ENCODE peak calls at places on chromosomes 16 and 17, in nine cellular contexts. G is right cardiac atrium; Z is pancreas; Q is psoas muscle; X is right lobe of liver; J is body of pancreas; B is A549; Y is left lung; I is CD8-positive, alpha-beta T cell. K is an unnamed sample.
A peak's percentile ranks its signal among the peaks of the same experiment; 100 is the strongest.

GRCh38 chr17:68133370-68134045 is 98.0 kb downstream of the KPNA2 start:
- ATAC-seq in I (no peak), B (peak; percentile 75), J (no peak), X (peak; percentile 28), Q (peak; percentile 83), Z (no peak), Y (no peak), G (peak; percentile 83), K (no peak)

GRCh38 chr17:61425682-61426481 is 26.2 kb downstream of the TBX2 start:
- ATAC-seq in G (no peak), I (no peak), Z (no peak), J (no peak), B (peak; percentile 78), X (peak; percentile 35), Y (no peak), Q (no peak), K (no peak)

GRCh38 chr16:16027728-16028310 is 78.4 kb downstream of the ABCC1 start:
- ATAC-seq in Z (no peak), G (peak; percentile 22), I (no peak), Q (peak; percentile 72), B (no peak), Y (no peak), J (no peak), X (peak; percentile 35), K (no peak)

GRCh38 chr16:73226675-73227074 is 178.7 kb upstream of the ZFHX3 start:
- ATAC-seq in Z (no peak), G (no peak), Y (no peak), B (no peak), Q (no peak), J (no peak), I (no peak), X (no peak), K (no peak)

GRCh38 chr17:41792835-41793748 is 6.6 kb upstream of the JUP start:
- ATAC-seq in J (peak; percentile 80), Z (peak; percentile 91), G (peak; percentile 83), X (peak; percentile 53), Q (peak; percentile 60), I (no peak), Y (peak; percentile 90), B (peak; percentile 86), K (peak; percentile 27)

GRCh38 chr16:85446846-85447656 is 166.1 kb upstream of the GSE1 start:
- ATAC-seq in X (peak; percentile 43), J (peak; percentile 36), Q (peak; percentile 86), Y (no peak), G (peak; percentile 11), I (peak; percentile 30), Z (no peak), B (no peak), K (no peak)

GRCh38 chr17:34502426-34502825 is 77.0 kb upstream of the TMEM132E start:
- ATAC-seq in Z (no peak), J (no peak), Q (no peak), B (no peak), I (no peak), Y (no peak), G (no peak), X (peak; percentile 51), K (no peak)

GRCh38 chr16:14496047-14496770 is 133.9 kb downstream of the PARN start:
- ATAC-seq in Y (no peak), G (peak; percentile 52), Q (no peak), B (no peak), X (no peak), J (no peak), I (no peak), Z (no peak), K (no peak)

GRCh38 chr16:22671301-22672076 is 142.5 kb upstream of the HS3ST2 start:
- ATAC-seq in J (no peak), G (no peak), Z (no peak), Q (no peak), X (no peak), I (no peak), Y (no peak), B (no peak), K (no peak)

GRCh38 chr17:767076-767475 is 15.0 kb downstream of the GLOD4 start:
- ATAC-seq in Y (peak; percentile 66), J (no peak), G (no peak), X (no peak), Z (no peak), B (no peak), Q (no peak), I (no peak), K (peak; percentile 83)

GRCh38 chr16:2035431-2036199 is 8.9 kb downstream of the NHERF2 start:
- ATAC-seq in J (peak; percentile 44), I (no peak), G (peak; percentile 12), Z (peak; percentile 36), Y (peak; percentile 62), Q (no peak), X (peak; percentile 50), B (peak; percentile 46), K (no peak)

GRCh38 chr17:40032322-40033320 is 17.4 kb downstream of the CSF3 start:
- ATAC-seq in I (no peak), J (peak; percentile 92), Q (peak; percentile 88), B (no peak), Z (peak; percentile 86), Y (no peak), G (peak; percentile 35), X (peak; percentile 90), K (peak; percentile 80)

GRCh38 chr17:66702106-66702936 is 132.6 kb upstream of the CACNG5 start:
- ATAC-seq in G (no peak), X (no peak), Z (no peak), J (no peak), Q (no peak), I (no peak), Y (no peak), B (peak; percentile 81), K (no peak)

GRCh38 chr16:23155445-23156049 is 6.3 kb upstream of the USP31 start:
- ATAC-seq in G (peak; percentile 27), I (no peak), B (peak; percentile 93), Z (peak; percentile 73), J (peak; percentile 79), Q (peak; percentile 64), X (peak; percentile 88), Y (peak; percentile 51), K (no peak)

GRCh38 chr17:13114601-13115024 is 96.8 kb upstream of the ELAC2 start:
- ATAC-seq in J (peak; percentile 62), Q (no peak), I (no peak), Z (peak; percentile 81), B (peak; percentile 100), G (peak; percentile 72), X (peak; percentile 56), Y (peak; percentile 98), K (peak; percentile 55)

DNA sequence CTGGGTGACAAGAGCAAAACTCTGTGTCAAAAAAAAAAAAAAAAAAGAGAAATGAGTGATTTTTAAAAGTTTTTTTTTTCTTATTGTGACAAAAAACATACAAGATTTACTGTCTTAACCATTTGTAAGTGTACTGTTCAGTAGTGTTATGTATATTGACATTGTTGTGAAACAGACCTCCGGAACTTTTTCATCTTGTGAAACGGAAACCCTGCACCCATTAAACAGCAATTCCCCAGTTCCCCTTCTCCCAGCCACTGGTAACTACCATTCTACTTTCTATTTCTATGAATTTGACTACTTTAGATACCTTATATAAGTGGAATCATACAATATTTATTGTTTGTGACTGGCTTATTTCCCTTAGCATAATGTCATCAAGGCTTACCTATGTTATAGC is 18.7 kb downstream of the DUS2 start:
- ATAC-seq in I (no peak), Y (peak; percentile 33), G (no peak), X (no peak), J (no peak), B (no peak), Q (no peak), Z (no peak), K (no peak)
- H3K4me1 ChIP-seq in I (peaks cover 6% of the 10 kb centered on the region), Y (no peaks in the 10 kb centered on the region), G (no peaks in the 10 kb centered on the region), X (no peaks in the 10 kb centered on the region), J (no peaks in the 10 kb centered on the region), B (no peaks in the 10 kb centered on the region), Q (peaks cover 4% of the 10 kb centered on the region), Z (no peaks in the 10 kb centered on the region), K (no peaks in the 10 kb centered on the region)

DNA sequence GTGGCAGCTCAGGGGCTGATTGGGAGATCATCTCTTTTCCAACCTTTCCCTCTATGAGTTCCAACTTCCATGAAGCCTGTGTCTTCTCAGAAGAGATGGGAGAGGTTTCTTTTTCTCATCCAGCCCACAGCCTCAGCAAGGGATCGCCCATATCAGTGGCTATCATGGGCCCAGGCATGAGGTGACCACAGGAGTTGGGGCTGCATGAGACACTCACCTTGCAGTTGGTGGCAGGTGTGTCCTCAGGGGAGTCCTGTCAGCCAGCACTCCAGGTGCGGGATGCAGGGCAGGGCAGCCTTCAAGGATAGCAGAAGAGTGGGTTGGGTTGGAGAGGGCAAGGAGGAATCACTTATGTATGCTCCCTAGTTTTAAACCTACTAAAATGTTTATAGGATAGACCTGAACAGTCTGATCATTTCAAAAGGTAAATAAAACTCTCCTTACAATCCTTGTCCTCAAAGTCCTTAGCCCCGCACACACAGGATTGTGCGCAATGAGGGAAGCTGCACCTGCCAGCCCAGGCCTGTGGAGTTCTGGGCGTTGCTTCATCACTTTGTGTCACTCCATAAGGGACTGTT is 811.1 kb downstream of the KCNJ18 start:
- ATAC-seq in Y (no peak), Q (no peak), G (no peak), Z (no peak), X (no peak), I (no peak), J (no peak), B (no peak), K (no peak)
- H3K9me3 ChIP-seq in Y (peaks cover 37% of the 10 kb centered on the region), Q (no peaks in the 10 kb centered on the region), G (no peaks in the 10 kb centered on the region), Z (no peaks in the 10 kb centered on the region), X (no peaks in the 10 kb centered on the region), I (no peaks in the 10 kb centered on the region), J (no peaks in the 10 kb centered on the region), B (no peaks in the 10 kb centered on the region), K (no peaks in the 10 kb centered on the region)

DNA sequence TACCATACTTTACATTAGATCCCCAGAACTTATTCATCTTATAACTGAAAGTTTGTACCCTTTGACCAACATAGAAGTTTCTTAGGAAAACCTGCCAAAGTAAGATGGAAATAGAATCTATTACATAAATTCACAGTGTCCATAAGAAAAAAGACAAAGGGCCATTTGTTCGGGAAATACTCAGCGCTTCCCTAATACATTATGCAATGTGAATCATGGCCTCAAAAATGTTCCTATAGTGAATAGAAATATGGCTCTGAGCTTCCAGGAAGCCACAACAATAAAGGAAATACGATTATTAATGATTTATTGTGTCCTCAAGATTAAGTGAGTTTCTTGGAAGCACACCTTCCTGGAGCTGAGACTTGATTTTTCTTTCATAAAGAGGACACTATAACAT is 51.5 kb downstream of the GPRC5B start:
- ATAC-seq in Q (no peak), Z (no peak), J (no peak), I (no peak), Y (no peak), X (no peak), B (no peak), G (no peak), K (no peak)
- H3K4me1 ChIP-seq in Q (peaks cover 53% of the 10 kb centered on the region), Z (no peaks in the 10 kb centered on the region), J (peaks cover 10% of the 10 kb centered on the region), I (no peaks in the 10 kb centered on the region), Y (no peaks in the 10 kb centered on the region), X (no peaks in the 10 kb centered on the region), B (peaks cover 11% of the 10 kb centered on the region), G (no peaks in the 10 kb centered on the region), K (no peaks in the 10 kb centered on the region)

DNA sequence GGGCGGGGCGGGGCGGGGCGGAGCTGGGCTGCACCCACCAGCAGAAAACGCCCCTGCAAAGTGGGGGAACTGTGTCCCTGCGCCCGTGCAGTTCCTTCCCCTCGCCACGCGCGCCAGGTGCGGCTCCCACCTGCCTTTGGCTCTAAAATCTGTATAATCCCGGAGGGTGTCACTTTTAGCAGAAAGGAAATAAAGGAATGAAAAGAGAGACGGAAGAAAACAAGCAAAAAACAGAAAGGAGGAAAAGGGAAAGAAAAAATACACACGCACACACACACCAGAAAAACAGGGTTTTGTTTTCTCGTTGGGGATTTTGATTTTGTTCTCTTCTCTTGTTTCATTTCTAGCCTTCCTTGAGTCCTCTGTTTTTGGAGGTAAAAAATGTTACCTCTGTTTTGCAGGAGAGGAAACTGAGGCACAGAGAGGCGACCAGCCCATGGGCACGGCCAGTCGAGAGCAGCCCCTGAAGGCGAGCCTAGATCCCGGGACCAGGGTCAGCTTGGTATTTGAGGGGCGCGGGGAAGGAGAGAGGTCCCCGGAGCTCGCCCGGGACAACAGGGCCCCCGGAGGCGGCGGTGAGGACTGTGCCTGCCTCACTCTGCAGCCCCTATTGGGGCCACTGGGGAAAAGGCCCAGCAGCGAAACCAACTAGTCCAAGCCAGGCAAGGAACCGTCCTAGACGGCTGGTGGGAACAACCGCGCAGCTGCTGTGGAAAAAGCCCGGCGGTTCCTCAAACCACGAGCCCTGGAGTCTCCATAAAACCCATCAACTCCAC is 594 bp upstream of the CARHSP1 start:
- ATAC-seq in G (no peak), I (no peak), X (no peak), Y (no peak), J (no peak), Q (no peak), Z (no peak), B (peak; percentile 32), K (no peak)
- H3K9me3 ChIP-seq in G (no peaks in the 10 kb centered on the region), I (no peaks in the 10 kb centered on the region), X (no peaks in the 10 kb centered on the region), Y (no peaks in the 10 kb centered on the region), J (no peaks in the 10 kb centered on the region), Q (no peaks in the 10 kb centered on the region), Z (no peaks in the 10 kb centered on the region), B (no peaks in the 10 kb centered on the region), K (no peaks in the 10 kb centered on the region)

K was measured in gastroesophageal sphincter.